ENCODE peak calls at places on chromosomes 7 and 10, in nine cellular contexts. T, P, K, L, J, U, H, I and Y are unnamed samples.

GRCh38 chr10:7998831-7999230 is 55.7 kb upstream of the GATA3 start:
- DNase-seq in T (no peak), P (no peak), K (no peak), L (no peak), J (no peak), U (no peak), H (peak; percentile 30), I (no peak), Y (no peak)

GRCh38 chr10:88178758-88179157 is 315.3 kb downstream of the PTEN start:
- DNase-seq in T (no peak), P (no peak), K (no peak), L (no peak), J (no peak), U (no peak), H (no peak), I (no peak), Y (no peak)

GRCh38 chr10:72800000-72800740 is 93.4 kb upstream of the OIT3 start:
- DNase-seq in T (no peak), P (peak; percentile 75), K (peak; percentile 92), L (no peak), J (peak; percentile 26), U (no peak), H (peak; percentile 94), I (no peak), Y (peak; percentile 46)

GRCh38 chr7:102874166-102874829 is 38.5 kb upstream of the LRRC17 start:
- DNase-seq in T (peak; percentile 29), P (peak; percentile 82), K (peak; percentile 84), L (no peak), J (peak; percentile 84), U (peak; percentile 95), H (peak; percentile 96), I (peak; percentile 81), Y (peak; percentile 78)

GRCh38 chr7:126792501-126792900 is 460.2 kb downstream of the GRM8 start:
- DNase-seq in T (no peak), P (no peak), K (no peak), L (no peak), J (no peak), U (no peak), H (no peak), I (no peak), Y (no peak)

GRCh38 chr10:122387572-122387971 is 13.1 kb downstream of the PLEKHA1 start:
- DNase-seq in T (no peak), P (no peak), K (no peak), L (no peak), J (no peak), U (no peak), H (no peak), I (no peak), Y (no peak)

GRCh38 chr7:70568674-70569334 is 563.1 kb upstream of the GALNT17 start:
- DNase-seq in T (no peak), P (no peak), K (no peak), L (peak; percentile 35), J (no peak), U (no peak), H (no peak), I (no peak), Y (no peak)

GRCh38 chr7:133436014-133436428 is 183.1 kb downstream of the EXOC4 start:
- DNase-seq in T (no peak), P (peak; percentile 90), K (peak; percentile 96), L (no peak), J (peak; percentile 97), U (peak; percentile 86), H (peak; percentile 83), I (no peak), Y (peak; percentile 90)

GRCh38 chr7:151115121-151115835 is 29.0 kb downstream of the AGAP3 start:
- DNase-seq in T (no peak), P (peak; percentile 28), K (no peak), L (no peak), J (peak; percentile 31), U (no peak), H (peak; percentile 15), I (no peak), Y (peak; percentile 38)

GRCh38 chr10:95247881-95248583 is 42.8 kb downstream of the PDLIM1 start:
- DNase-seq in T (no peak), P (no peak), K (no peak), L (no peak), J (no peak), U (no peak), H (no peak), I (no peak), Y (no peak)

GRCh38 chr10:95248989-95249388 is 41.8 kb downstream of the PDLIM1 start:
- DNase-seq in T (no peak), P (no peak), K (no peak), L (peak; percentile 63), J (no peak), U (no peak), H (no peak), I (no peak), Y (no peak)

GRCh38 chr10:95247200-95247880 is 43.5 kb downstream of the PDLIM1 start:
- DNase-seq in T (no peak), P (peak; percentile 88), K (peak; percentile 72), L (no peak), J (peak; percentile 89), U (peak; percentile 74), H (no peak), I (no peak), Y (peak; percentile 76)

GRCh38 chr10:95245425-95246055 is 45.3 kb downstream of the PDLIM1 start:
- DNase-seq in T (no peak), P (no peak), K (no peak), L (no peak), J (peak; percentile 47), U (no peak), H (no peak), I (no peak), Y (no peak)

GRCh38 chr10:95246582-95247051 is 44.2 kb downstream of the PDLIM1 start:
- DNase-seq in T (peak; percentile 56), P (peak; percentile 78), K (peak; percentile 87), L (peak; percentile 68), J (peak; percentile 89), U (peak; percentile 79), H (peak; percentile 76), I (peak; percentile 80), Y (peak; percentile 90)
- TF ChIP-seq CTCF in T (peak; percentile 84), P (peak; percentile 83), K (peak; percentile 76), L (peak; percentile 88), J (peak; percentile 86), U (peak; percentile 76), H (peak; percentile 79), I (peak; percentile 92), Y (peak; percentile 76)

DNA sequence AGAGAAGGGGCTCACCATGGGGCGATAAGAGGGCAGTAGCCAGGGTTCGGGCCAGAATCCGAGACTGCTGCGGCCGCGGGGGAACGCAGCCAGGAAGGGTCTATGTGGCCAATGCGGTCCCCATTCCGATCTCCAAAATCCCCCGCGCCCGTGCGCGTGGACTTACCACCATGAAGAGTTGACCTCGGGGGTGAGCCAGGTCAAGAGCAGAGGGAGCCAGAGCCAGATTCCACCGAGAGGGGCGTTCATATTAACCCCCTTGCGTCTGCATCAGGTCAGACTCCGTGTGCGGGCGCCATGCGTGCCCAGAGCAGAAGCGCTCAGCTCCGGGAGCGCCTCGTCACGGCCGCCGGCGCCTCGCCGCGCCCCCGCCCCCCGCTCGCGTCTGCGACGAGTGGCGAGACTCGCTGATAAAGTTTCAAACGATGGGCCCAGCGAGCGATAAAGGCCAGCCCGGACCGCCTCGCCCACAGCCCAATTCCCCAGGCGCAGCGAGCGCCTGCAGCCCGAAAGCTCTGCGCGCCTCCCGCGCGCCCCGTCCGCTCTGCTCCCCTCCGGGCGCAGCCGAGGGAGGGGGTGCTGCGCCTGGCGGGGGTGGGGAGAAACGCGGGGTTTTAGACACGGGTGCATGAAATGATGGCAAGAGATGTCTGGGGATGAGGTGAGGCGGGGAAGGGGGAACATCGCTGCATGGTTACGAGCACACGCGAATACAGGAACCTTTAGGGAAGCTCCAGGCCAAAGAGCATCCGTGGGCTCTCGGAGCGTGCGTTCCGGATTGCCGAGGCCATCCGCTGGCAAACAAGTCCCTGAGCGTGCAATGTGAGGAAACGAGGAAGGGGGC is at the start of gene WNT2:
- DNase-seq in T (no peak), P (peak; percentile 33), K (peak; percentile 63), L (no peak), J (peak; percentile 23), U (peak; percentile 62), H (no peak), I (peak; percentile 44), Y (peak; percentile 34)
- H3K4me3 ChIP-seq in T (no peak within 1 kb of the TSS), P (peak within 1 kb of the TSS; percentile 58), K (peak within 1 kb of the TSS; percentile 75), L (peak within 1 kb of the TSS; percentile 61), J (peak within 1 kb of the TSS; percentile 52), U (peak within 1 kb of the TSS; percentile 45), H (peak within 1 kb of the TSS; percentile 4), I (peak within 1 kb of the TSS; percentile 47), Y (peak within 1 kb of the TSS; percentile 48)

GRCh38 chr7:105876091-105876963 is at the start of gene ATXN7L1:
- DNase-seq in T (peak; percentile 94), P (peak; percentile 96), K (peak; percentile 97), L (peak; percentile 94), J (peak; percentile 99), U (peak; percentile 98), H (peak; percentile 98), I (peak; percentile 96), Y (peak; percentile 98)

GRCh38 chr7:105875505-105875904 is 894 bp downstream of the ATXN7L1 start:
- DNase-seq in T (no peak), P (no peak), K (peak; percentile 17), L (no peak), J (peak; percentile 10), U (no peak), H (no peak), I (no peak), Y (peak; percentile 6)

GRCh38 chr7:105877736-105878135 is 1.3 kb upstream of the ATXN7L1 start:
- DNase-seq in T (no peak), P (peak; percentile 27), K (no peak), L (no peak), J (no peak), U (no peak), H (no peak), I (no peak), Y (peak; percentile 3)

GRCh38 chr7:105878746-105879605 is 2.6 kb upstream of the ATXN7L1 start:
- DNase-seq in T (no peak), P (no peak), K (no peak), L (no peak), J (no peak), U (no peak), H (no peak), I (no peak), Y (no peak)

DNA sequence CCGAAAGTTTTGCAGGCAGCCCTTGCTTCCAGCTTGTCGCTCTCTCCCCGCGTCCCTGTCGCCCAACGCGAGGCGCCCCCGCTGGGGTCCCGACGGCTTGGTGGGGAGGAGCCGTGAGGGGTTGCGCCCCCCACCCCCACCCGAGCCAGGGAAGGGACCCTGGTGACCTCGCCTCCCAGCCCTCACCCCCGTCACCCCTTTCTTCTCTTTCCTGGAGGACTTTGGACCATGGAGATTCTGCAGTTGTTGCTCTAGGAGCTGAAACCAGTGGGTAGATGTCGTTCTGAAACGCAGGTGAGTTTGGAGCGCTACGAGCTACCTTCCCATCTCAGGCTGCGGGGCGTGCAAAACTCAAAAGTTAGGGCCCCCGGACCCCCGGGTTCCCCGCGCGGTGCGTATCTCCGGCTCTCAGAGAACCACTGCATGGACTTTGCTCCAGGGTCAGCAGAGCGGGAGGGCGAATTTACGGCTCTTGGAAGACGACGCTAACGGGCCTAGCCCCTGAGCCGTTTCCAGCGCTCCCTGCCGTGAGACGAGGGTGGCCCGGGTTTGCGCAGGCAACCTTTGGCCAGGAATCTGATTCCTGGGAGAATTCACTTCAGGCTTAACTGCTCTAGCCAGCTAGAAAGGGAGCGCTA is 684 bp upstream of the ATXN7L1 start:
- DNase-seq in T (peak; percentile 59), P (peak; percentile 40), K (peak; percentile 54), L (peak; percentile 32), J (peak; percentile 37), U (peak; percentile 20), H (peak; percentile 52), I (peak; percentile 68), Y (peak; percentile 58)
- TF ChIP-seq CTCF in T (no peak), P (no peak), K (peak; percentile 22), L (no peak), J (peak; percentile 21), U (peak; percentile 4), H (no peak), I (no peak), Y (peak; percentile 14)

GRCh38 chr10:107653832-107654287 is 489.4 kb upstream of the SORCS1 start:
- DNase-seq in T (no peak), P (peak; percentile 64), K (peak; percentile 38), L (no peak), J (peak; percentile 87), U (peak; percentile 24), H (no peak), I (no peak), Y (peak; percentile 71)
- H3K4me3 ChIP-seq in T (peak overlapping the region; percentile 21), P (peak overlapping the region; percentile 32), K (peak overlapping the region; percentile 10), L (peak overlapping the region; percentile 57), J (peak overlapping the region; percentile 57), U (no peak overlapping the region), H (no peak overlapping the region), I (no peak overlapping the region), Y (peak overlapping the region; percentile 42)